ENCODE peak calls at places on chromosomes 11 and 22, in four cellular contexts. U, V, O and G are unnamed samples.

GRCh38 chr11:46557684-46558151 is 36.1 kb downstream of the AMBRA1 start:
- DNase-seq in U (no peak), V (peak; percentile 65), O (no peak), G (no peak)

GRCh38 chr11:47412152-47412746 is 3.9 kb downstream of the SLC39A13 start:
- DNase-seq in V (peak; percentile 51), O (peak; percentile 44), U (peak; percentile 97), G (no peak)

GRCh38 chr11:87437133-87437843 is 399.6 kb downstream of the TMEM135 start:
- DNase-seq in V (no peak), U (no peak), O (no peak), G (no peak)

GRCh38 chr11:79353706-79354105 is 87.1 kb downstream of the TENM4 start:
- DNase-seq in U (no peak), V (peak; percentile 9), O (no peak), G (no peak)

GRCh38 chr22:19598054-19598855 is 74.0 kb upstream of the CLDN5 start:
- DNase-seq in V (peak; percentile 43), O (no peak), U (no peak), G (peak; percentile 75)

GRCh38 chr22:24189249-24190158 is 8.2 kb downstream of the SUSD2 start:
- DNase-seq in V (peak; percentile 69), O (peak; percentile 76), U (peak; percentile 100), G (peak; percentile 88)

GRCh38 chr22:46078241-46079092 is 71.9 kb upstream of the PPARA start:
- DNase-seq in V (peak; percentile 88), U (peak; percentile 95), O (peak; percentile 32), G (peak; percentile 90)

GRCh38 chr11:87266751-87267150 is 229.0 kb downstream of the TMEM135 start:
- DNase-seq in U (no peak), O (peak; percentile 29), V (no peak), G (no peak)

GRCh38 chr22:24592144-24592845 is 578 bp downstream of the LRRC75B start:
- DNase-seq in U (peak; percentile 93), V (no peak), O (no peak), G (no peak)

GRCh38 chr22:50270302-50271010 is at the start of gene MAPK11:
- DNase-seq in V (peak; percentile 54), U (peak; percentile 99), O (peak; percentile 71), G (no peak)

GRCh38 chr11:81959341-81959740 is 774.3 kb downstream of the FAM181B start:
- DNase-seq in U (no peak), V (no peak), O (no peak), G (no peak)

GRCh38 chr11:1828542-1828941 is 6.2 kb upstream of the SYT8 start:
- DNase-seq in U (peak; percentile 86), V (no peak), O (no peak), G (no peak)

DNA sequence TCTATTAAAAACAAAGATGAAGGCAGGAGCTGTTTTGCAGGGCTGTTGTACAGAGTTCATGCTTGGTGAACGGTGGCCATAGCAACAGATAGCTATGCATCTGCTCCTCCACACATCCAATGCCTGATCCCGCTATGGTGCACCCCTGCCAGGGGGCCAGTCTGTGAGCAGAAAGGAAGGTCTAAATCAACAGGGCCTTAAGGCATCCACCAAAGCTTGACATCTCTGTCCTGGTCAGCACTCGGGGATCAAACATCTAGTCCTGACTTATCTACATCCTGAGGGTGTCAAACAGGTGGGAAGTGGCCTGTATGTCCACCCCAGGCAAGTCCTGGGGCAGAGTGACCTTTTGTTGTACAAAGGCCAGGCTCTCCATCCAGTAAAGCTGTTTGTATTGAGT is 36.3 kb downstream of the DKK3 start:
- DNase-seq in U (no peak), V (no peak), O (no peak), G (no peak)
- TF ChIP-seq CTCF in U (no peak), V (no peak), O (no peak), G (no peak)

GRCh38 chr22:23177197-23177596 is 3.1 kb upstream of the BCR start:
- DNase-seq in V (no peak), U (no peak), O (no peak), G (no peak)
- TF ChIP-seq CTCF in V (no peak), U (no peak), O (no peak), G (no peak)

GRCh38 chr11:67605231-67606011 is 1.3 kb upstream of the NDUFV1 start:
- DNase-seq in O (no peak), V (no peak), U (no peak), G (no peak)

GRCh38 chr11:67608486-67608885 is 1.8 kb downstream of the NDUFV1 start:
- DNase-seq in O (no peak), V (no peak), U (no peak), G (no peak)

GRCh38 chr11:67607507-67607906 is 771 bp downstream of the NDUFV1 start:
- DNase-seq in U (peak; percentile 61), V (no peak), O (no peak), G (no peak)

GRCh38 chr11:67606150-67606476 is 623 bp upstream of the NDUFV1 start:
- DNase-seq in U (no peak), O (peak; percentile 8), V (no peak), G (no peak)

DNA sequence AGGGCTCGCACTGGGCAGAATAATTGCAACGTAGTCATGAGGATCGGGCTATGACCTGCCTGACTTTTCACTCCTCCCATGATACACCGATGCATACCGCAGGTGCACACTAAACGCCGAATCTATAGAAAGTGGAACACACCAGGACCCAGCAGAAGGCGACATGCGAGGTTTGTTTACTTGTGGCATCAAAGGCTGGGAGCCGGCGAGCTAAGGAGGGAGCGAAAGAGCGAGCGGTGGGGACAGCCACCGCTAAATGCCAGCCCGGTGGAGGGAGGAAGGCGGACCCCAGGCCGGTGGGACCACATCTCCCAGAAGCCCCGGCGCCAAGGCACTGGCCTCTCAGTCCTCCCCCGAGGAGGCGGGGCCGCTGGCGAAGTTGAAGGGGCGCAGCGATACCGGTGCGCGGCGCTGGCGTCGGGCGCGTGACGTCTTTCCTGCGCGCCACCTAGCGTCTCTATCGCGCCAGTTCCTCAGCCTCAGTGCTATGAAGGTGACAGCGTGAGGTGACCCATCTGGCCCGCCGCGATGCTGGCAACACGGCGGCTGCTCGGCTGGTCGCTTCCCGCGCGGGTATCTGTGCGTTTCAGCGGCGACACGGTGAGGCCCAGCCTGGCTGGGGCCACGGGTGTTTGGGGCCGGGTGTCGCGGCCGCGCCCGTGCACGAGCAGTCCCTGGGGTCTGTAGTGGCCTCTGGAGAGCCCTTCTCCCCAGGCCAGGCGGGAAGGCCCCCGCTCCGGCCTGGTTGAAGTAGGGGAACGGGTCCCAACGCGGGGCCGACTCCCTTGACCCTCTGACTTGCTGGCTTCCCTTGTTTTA is at the start of gene NDUFV1:
- DNase-seq in V (peak; percentile 98), U (peak; percentile 99), O (peak; percentile 93), G (peak; percentile 99)
- TF ChIP-seq CTCF in V (peak; percentile 63), U (peak; percentile 46), O (peak; percentile 33), G (peak; percentile 75)

GRCh38 chr22:48661984-48662383 is 1165.7 kb downstream of the BRD1 start:
- DNase-seq in U (peak; percentile 62), O (no peak), V (no peak), G (no peak)

GRCh38 chr22:48662476-48663150 is 1165.1 kb downstream of the BRD1 start:
- DNase-seq in V (no peak), U (peak; percentile 77), O (no peak), G (no peak)

GRCh38 chr22:48665286-48666010 is 1162.2 kb downstream of the BRD1 start:
- DNase-seq in V (no peak), U (peak; percentile 69), O (no peak), G (no peak)

GRCh38 chr22:48664586-48664985 is 1163.1 kb downstream of the BRD1 start:
- DNase-seq in U (no peak), O (no peak), V (no peak), G (no peak)

GRCh38 chr22:48663297-48663696 is 1164.4 kb downstream of the BRD1 start:
- DNase-seq in O (peak; percentile 0), U (peak; percentile 46), V (peak; percentile 3), G (no peak)
- TF ChIP-seq CTCF in O (peak; percentile 29), U (peak; percentile 11), V (peak; percentile 39), G (peak; percentile 69)

DNA sequence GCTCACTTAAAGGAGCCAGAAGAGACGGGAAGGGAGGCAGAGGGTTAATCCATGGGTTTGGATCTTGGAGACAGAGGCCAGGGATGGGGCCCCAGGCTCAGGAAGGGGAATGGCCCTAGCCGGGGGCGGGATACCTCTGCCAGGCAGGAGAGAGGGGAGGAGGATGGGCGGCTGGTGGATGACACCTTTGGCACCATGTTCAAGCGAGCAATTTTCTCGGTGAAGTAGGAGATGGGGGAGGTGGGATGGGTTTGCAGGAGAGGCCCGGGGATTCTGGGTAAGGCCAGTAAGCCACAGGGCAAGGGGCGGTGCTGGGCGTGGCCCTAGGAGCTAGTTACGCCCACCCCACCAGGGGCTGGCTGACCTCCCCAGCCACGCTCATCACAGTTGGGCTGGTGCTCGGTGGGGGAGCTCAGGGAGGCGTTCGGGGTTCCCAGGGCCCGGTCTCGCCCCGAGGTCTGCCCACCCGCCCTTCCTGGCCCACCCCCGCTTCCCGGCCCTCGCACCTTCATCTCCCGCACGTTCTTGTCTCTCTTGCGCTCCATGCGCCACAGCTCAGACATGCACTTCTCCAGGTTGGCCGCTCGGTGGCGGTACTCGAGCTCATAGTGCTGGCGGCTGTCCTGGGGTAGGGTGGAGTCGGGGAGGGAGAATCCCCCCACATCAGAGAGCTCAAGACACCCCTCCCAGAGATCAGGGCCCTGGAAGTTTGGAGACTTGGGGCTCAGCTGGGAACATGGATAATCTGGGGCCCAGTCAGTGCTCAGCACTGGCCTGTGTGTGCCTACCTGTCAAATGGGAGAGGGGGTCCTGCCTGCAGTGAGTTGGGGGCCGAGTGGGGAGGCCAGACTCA is 12.7 kb downstream of the BAIAP2L2 start:
- DNase-seq in O (peak; percentile 40), V (no peak), U (peak; percentile 79), G (peak; percentile 72)
- TF ChIP-seq CTCF in O (peak; percentile 45), V (no peak), U (peak; percentile 27), G (peak; percentile 70)